ENCODE peak calls at places on chromosomes 11 and 22, in eight cellular contexts. M is midbrain, A is astrocyte of the cerebellum, R is NCI-H774, Q is T-cell, K is right cardiac atrium, E is NCI-H748 treated with DMSO at 0.1 percent for 48 hours, Z is mucosa of gallbladder. F is an unnamed sample.
A peak's percentile ranks its signal among the peaks of the same experiment; 100 is the strongest.

GRCh38 chr22:44389926-44390925 is 77.5 kb upstream of the SHISAL1 start:
- DNase-seq in M (no peak), A (no peak), R (no peak), Q (no peak), K (peak; percentile 19), E (no peak), Z (no peak), F (no peak)

GRCh38 chr11:70505761-70506657 is 107.7 kb downstream of the CTTN start:
- DNase-seq in M (no peak), A (no peak), R (no peak), Q (no peak), K (peak; percentile 23), E (no peak), Z (no peak), F (no peak)

GRCh38 chr22:46826438-46826837 is 64.0 kb downstream of the TBC1D22A start:
- DNase-seq in M (no peak), A (no peak), R (no peak), Q (no peak), K (peak; percentile 14), E (no peak), Z (no peak), F (no peak)

GRCh38 chr11:69836401-69836800 is 17.2 kb upstream of the FGF3 start:
- DNase-seq in M (no peak), A (no peak), R (no peak), Q (no peak), K (no peak), E (no peak), Z (no peak), F (no peak)

GRCh38 chr11:22432331-22433065 is 94.3 kb downstream of the SLC17A6 start:
- DNase-seq in M (peak; percentile 18), A (peak; percentile 12), R (no peak), Q (no peak), K (peak; percentile 80), E (peak; percentile 26), Z (peak; percentile 13), F (no peak)

GRCh38 chr11:122796128-122796717 is 42.1 kb upstream of the CRTAM start:
- DNase-seq in M (no peak), A (no peak), R (peak; percentile 9), Q (peak; percentile 63), K (peak; percentile 63), E (peak; percentile 0), Z (peak; percentile 45), F (peak; percentile 49)

GRCh38 chr22:50011447-50012200 is 941 bp downstream of the IL17REL start:
- DNase-seq in M (no peak), A (no peak), R (no peak), Q (no peak), K (peak; percentile 20), E (no peak), Z (no peak), F (no peak)

GRCh38 chr11:23555085-23555484 is 694.8 kb upstream of the CCDC179 start:
- DNase-seq in M (no peak), A (no peak), R (no peak), Q (no peak), K (no peak), E (no peak), Z (no peak), F (no peak)

GRCh38 chr11:96105197-96105895 is 181.4 kb upstream of the MTMR2 start:
- DNase-seq in M (no peak), A (no peak), R (no peak), Q (no peak), K (no peak), E (no peak), Z (no peak), F (no peak)

GRCh38 chr11:129881570-129882170 is 13.7 kb downstream of the NFRKB start:
- DNase-seq in M (no peak), A (no peak), R (no peak), Q (peak; percentile 26), K (no peak), E (no peak), Z (no peak), F (no peak)

GRCh38 chr11:118311518-118311917 is 7.0 kb downstream of the CD3E start:
- DNase-seq in M (no peak), A (no peak), R (no peak), Q (no peak), K (no peak), E (no peak), Z (no peak), F (no peak)

GRCh38 chr22:44453441-44454112 is 44.5 kb downstream of the RTL6 start:
- DNase-seq in M (no peak), A (no peak), R (no peak), Q (no peak), K (no peak), E (no peak), Z (no peak), F (no peak)

GRCh38 chr11:110289472-110289871 is 6.9 kb downstream of the RDX start:
- DNase-seq in M (no peak), A (no peak), R (no peak), Q (no peak), K (no peak), E (no peak), Z (no peak), F (no peak)

GRCh38 chr11:112289588-112290461 is 29.2 kb upstream of the PLET1 start:
- DNase-seq in M (peak; percentile 68), A (no peak), R (peak; percentile 71), Q (peak; percentile 75), K (peak; percentile 94), E (peak; percentile 11), Z (peak; percentile 76), F (peak; percentile 84)

GRCh38 chr11:59174664-59175033 is 2.7 kb downstream of the DTX4 start:
- DNase-seq in M (no peak), A (no peak), R (no peak), Q (no peak), K (no peak), E (no peak), Z (peak; percentile 61), F (no peak)

GRCh38 chr22:36156515-36157419 is 3.8 kb downstream of the APOL3 start:
- DNase-seq in M (peak; percentile 83), A (peak; percentile 16), R (no peak), Q (peak; percentile 66), K (peak; percentile 93), E (no peak), Z (peak; percentile 78), F (peak; percentile 59)

GRCh38 chr11:2213384-2213842 is 41.8 kb upstream of the TH start:
- DNase-seq in M (no peak), A (no peak), R (no peak), Q (no peak), K (no peak), E (no peak), Z (peak; percentile 23), F (no peak)

GRCh38 chr22:28923826-28924732 is 40.7 kb downstream of the ZNRF3 start:
- DNase-seq in M (peak; percentile 34), A (peak; percentile 27), R (peak; percentile 8), Q (no peak), K (peak; percentile 63), E (no peak), Z (peak; percentile 18), F (no peak)

GRCh38 chr11:103164093-103164796 is 55.0 kb downstream of the DYNC2H1 start:
- DNase-seq in M (no peak), A (no peak), R (no peak), Q (no peak), K (no peak), E (no peak), Z (no peak), F (no peak)

GRCh38 chr11:35427158-35427557 is 7.8 kb upstream of the SLC1A2 start:
- DNase-seq in M (peak; percentile 74), A (peak; percentile 66), R (peak; percentile 13), Q (no peak), K (peak; percentile 68), E (no peak), Z (no peak), F (no peak)

GRCh38 chr11:27296406-27296994 is 66.5 kb downstream of the CCDC34 start:
- DNase-seq in M (no peak), A (peak; percentile 64), R (no peak), Q (no peak), K (no peak), E (peak; percentile 17), Z (no peak), F (no peak)

GRCh38 chr22:43345761-43346261 is 2.6 kb upstream of the SCUBE1 start:
- DNase-seq in M (no peak), A (no peak), R (no peak), Q (no peak), K (no peak), E (no peak), Z (no peak), F (no peak)

GRCh38 chr22:32396746-32397145 is 15.3 kb downstream of the RTCB start:
- DNase-seq in M (no peak), A (no peak), R (no peak), Q (no peak), K (no peak), E (no peak), Z (peak; percentile 23), F (no peak)

GRCh38 chr11:1305558-1306056 is 3.8 kb downstream of the TOLLIP start:
- DNase-seq in M (no peak), A (no peak), R (no peak), Q (no peak), K (peak; percentile 46), E (no peak), Z (peak; percentile 10), F (no peak)

GRCh38 chr11:727281-727701 is 20.0 kb upstream of the TALDO1 start:
- DNase-seq in M (no peak), A (no peak), R (no peak), Q (no peak), K (peak; percentile 47), E (no peak), Z (no peak), F (no peak)

GRCh38 chr11:128903248-128904041 is 12.3 kb downstream of the KCNJ5 start:
- DNase-seq in M (peak; percentile 14), A (no peak), R (no peak), Q (no peak), K (no peak), E (no peak), Z (no peak), F (no peak)

GRCh38 chr11:4697583-4697982 is at the start of gene OR51E2:
- DNase-seq in M (no peak), A (peak; percentile 0), R (no peak), Q (no peak), K (no peak), E (peak; percentile 56), Z (no peak), F (no peak)

GRCh38 chr11:134001101-134001500 is 44.3 kb upstream of the IGSF9B start:
- DNase-seq in M (no peak), A (no peak), R (no peak), Q (no peak), K (no peak), E (no peak), Z (no peak), F (no peak)

GRCh38 chr11:47387944-47388696 is 9.8 kb upstream of the SPI1 start:
- DNase-seq in M (no peak), A (no peak), R (no peak), Q (no peak), K (peak; percentile 77), E (no peak), Z (no peak), F (no peak)

GRCh38 chr22:32317524-32317923 is 40.1 kb upstream of the RFPL3 start:
- DNase-seq in M (no peak), A (no peak), R (no peak), Q (no peak), K (no peak), E (no peak), Z (no peak), F (no peak)

GRCh38 chr22:41458161-41458728 is 10.2 kb downstream of the PHF5A start:
- DNase-seq in M (no peak), A (no peak), R (no peak), Q (no peak), K (no peak), E (no peak), Z (no peak), F (no peak)

GRCh38 chr11:1603629-1604028 is 4.6 kb downstream of the KRTAP5-3 start:
- DNase-seq in M (no peak), A (no peak), R (peak; percentile 15), Q (no peak), K (no peak), E (no peak), Z (no peak), F (no peak)

GRCh38 chr22:27620367-27621154 is 181.0 kb downstream of the MN1 start:
- DNase-seq in M (no peak), A (no peak), R (no peak), Q (no peak), K (no peak), E (no peak), Z (no peak), F (no peak)

GRCh38 chr11:3022300-3022967 is 30.3 kb upstream of the NAP1L4 start:
- DNase-seq in M (no peak), A (peak; percentile 26), R (no peak), Q (no peak), K (peak; percentile 18), E (no peak), Z (no peak), F (peak; percentile 23)